ENCODE peak calls at places on chromosomes 12 and 14, in eight cellular contexts. C, E, K, B, F, I, L and T are unnamed samples.

GRCh38 chr12:28583771-28584261 is 393.6 kb downstream of the CCDC91 start:
- DNase-seq in C (no peak), B (peak; percentile 87), L (no peak), K (no peak), F (no peak), I (peak; percentile 40), E (no peak), T (no peak)

GRCh38 chr14:61329478-61330051 is 8.2 kb downstream of the PRKCH start:
- DNase-seq in L (no peak), I (no peak), F (no peak), K (no peak), B (no peak), C (no peak), E (no peak), T (no peak)

GRCh38 chr12:67774983-67775587 is 126.5 kb downstream of the DYRK2 start:
- DNase-seq in L (no peak), B (no peak), K (no peak), I (no peak), C (no peak), F (no peak), E (no peak), T (no peak)

GRCh38 chr14:99991306-99991705 is 73.9 kb upstream of the EVL start:
- DNase-seq in C (no peak), K (no peak), E (no peak), F (no peak), B (no peak), I (no peak), L (no peak), T (no peak)

GRCh38 chr14:91163316-91163715 is 49.4 kb downstream of the DGLUCY start:
- DNase-seq in B (no peak), L (no peak), E (no peak), C (peak; percentile 76), K (no peak), F (no peak), I (no peak), T (no peak)

GRCh38 chr12:131139363-131140068 is 185.8 kb downstream of the ADGRD1 start:
- DNase-seq in I (no peak), E (no peak), C (no peak), F (peak; percentile 57), B (no peak), K (no peak), L (no peak), T (no peak)

GRCh38 chr12:82366182-82366581 is 7.9 kb downstream of the METTL25 start:
- DNase-seq in F (no peak), L (no peak), E (no peak), I (peak; percentile 21), K (no peak), B (no peak), C (no peak), T (no peak)

GRCh38 chr12:44428825-44429224 is 447.3 kb downstream of the NELL2 start:
- DNase-seq in E (no peak), B (no peak), L (no peak), F (no peak), K (no peak), C (no peak), I (peak; percentile 80), T (no peak)

GRCh38 chr12:7542046-7542445 is 38.5 kb upstream of the CD163 start:
- DNase-seq in C (no peak), E (no peak), K (no peak), L (no peak), I (no peak), F (no peak), B (no peak), T (no peak)

GRCh38 chr12:95642583-95642982 is 91.3 kb upstream of the USP44 start:
- DNase-seq in C (no peak), K (no peak), B (no peak), I (no peak), L (no peak), E (no peak), F (no peak), T (no peak)

GRCh38 chr14:65170768-65171251 is 68.5 kb upstream of the MAX start:
- DNase-seq in E (peak; percentile 17), B (no peak), K (no peak), I (peak; percentile 73), C (no peak), L (no peak), F (no peak), T (no peak)

GRCh38 chr12:40970320-40970907 is 217.7 kb upstream of the PDZRN4 start:
- DNase-seq in E (no peak), K (no peak), C (no peak), F (no peak), B (no peak), L (peak; percentile 32), I (peak; percentile 79), T (no peak)

GRCh38 chr14:97074860-97075259 is 277.7 kb downstream of the VRK1 start:
- DNase-seq in I (no peak), L (no peak), C (no peak), K (no peak), F (no peak), B (no peak), E (no peak), T (no peak)

GRCh38 chr12:83866477-83866876 is 1046.1 kb downstream of the SLC6A15 start:
- DNase-seq in K (no peak), B (no peak), F (no peak), C (no peak), L (no peak), E (no peak), I (no peak), T (no peak)

GRCh38 chr12:78787576-78787975 is 77.0 kb upstream of the SYT1 start:
- DNase-seq in B (no peak), F (no peak), C (no peak), E (no peak), K (no peak), I (no peak), L (no peak), T (no peak)

GRCh38 chr14:45743884-45744283 is 490.9 kb upstream of the MIS18BP1 start:
- DNase-seq in B (no peak), I (no peak), L (peak; percentile 22), C (no peak), K (no peak), F (no peak), E (no peak), T (no peak)

GRCh38 chr12:57816855-57817151 is 1.7 kb downstream of the AVIL start:
- DNase-seq in I (no peak), B (peak; percentile 95), L (no peak), E (peak; percentile 46), F (peak; percentile 81), C (no peak), K (no peak), T (no peak)

GRCh38 chr14:70622111-70622712 is 19.5 kb upstream of the TTC9 start:
- DNase-seq in E (peak; percentile 52), B (peak; percentile 9), I (peak; percentile 91), L (peak; percentile 53), C (peak; percentile 66), K (peak; percentile 32), F (no peak), T (no peak)

GRCh38 chr14:92678766-92679165 is 69.7 kb downstream of the LGMN start:
- DNase-seq in L (no peak), E (no peak), F (peak; percentile 55), B (no peak), C (no peak), K (no peak), I (no peak), T (no peak)

GRCh38 chr14:67359319-67359774 is 257 bp downstream of the ATP6V1D start:
- DNase-seq in I (peak; percentile 54), B (no peak), C (no peak), L (no peak), F (peak; percentile 68), E (peak; percentile 24), K (no peak), T (peak; percentile 69)

GRCh38 chr14:65926504-65926903 is 514.0 kb downstream of the FUT8 start:
- DNase-seq in K (no peak), C (no peak), B (no peak), L (no peak), F (no peak), I (peak; percentile 76), E (no peak), T (no peak)

GRCh38 chr12:109336593-109336992 is 11.1 kb upstream of the MYO1H start:
- DNase-seq in I (no peak), B (no peak), C (no peak), E (no peak), F (no peak), L (no peak), K (no peak), T (no peak)
- TF ChIP-seq POLR2AphosphoS5 in I (no peak), B (no peak), C (no peak), E (no peak), F (no peak), L (no peak), K (no peak), T (no peak)

DNA sequence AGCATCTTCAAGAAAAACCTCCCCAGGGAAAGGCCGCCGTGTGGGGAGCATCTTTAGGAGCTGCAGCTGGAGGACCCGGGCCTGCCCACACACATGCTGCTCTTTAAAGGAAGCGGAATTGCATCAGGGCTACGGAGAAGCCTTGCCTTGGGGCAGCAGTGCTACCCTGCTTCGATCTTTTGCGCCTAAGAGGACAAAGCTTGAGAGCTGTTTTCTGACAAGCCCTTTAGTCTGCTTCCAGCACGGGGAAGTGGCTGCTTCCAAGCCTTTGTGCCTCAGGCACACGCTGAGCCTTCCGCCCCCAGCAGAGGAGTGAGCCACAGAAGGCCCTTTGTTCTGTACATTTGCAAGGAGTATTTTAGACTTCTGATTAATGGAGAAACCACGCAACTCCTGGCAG is 31.5 kb downstream of the COA8 start:
- DNase-seq in B (no peak), C (no peak), E (no peak), I (peak; percentile 51), K (no peak), F (peak; percentile 74), L (no peak), T (no peak)
- TF ChIP-seq POLR2AphosphoS5 in B (no peak), C (peak; percentile 16), E (no peak), I (no peak), K (no peak), F (no peak), L (no peak), T (peak; percentile 34)

GRCh38 chr12:54279632-54280400 is at the start of gene CBX5:
- DNase-seq in B (peak; percentile 99), C (peak; percentile 100), F (peak; percentile 100), L (peak; percentile 98), I (peak; percentile 99), E (peak; percentile 99), K (peak; percentile 75), T (peak; percentile 100)

GRCh38 chr12:54286042-54286931 is 5.8 kb downstream of the HNRNPA1 start:
- DNase-seq in E (no peak), F (no peak), B (no peak), C (no peak), I (peak; percentile 15), K (no peak), L (no peak), T (no peak)

GRCh38 chr12:54280401-54281260 is at the start of gene HNRNPA1:
- DNase-seq in L (peak; percentile 100), B (peak; percentile 100), F (peak; percentile 99), C (peak; percentile 96), I (peak; percentile 100), E (peak; percentile 97), K (peak; percentile 73), T (peak; percentile 99)

GRCh38 chr12:54285150-54286041 is 4.9 kb downstream of the HNRNPA1 start:
- DNase-seq in K (no peak), I (no peak), B (no peak), L (no peak), F (no peak), C (no peak), E (no peak), T (no peak)

GRCh38 chr12:54282949-54283593 is 2.5 kb downstream of the HNRNPA1 start:
- DNase-seq in L (no peak), I (no peak), B (peak; percentile 31), K (no peak), E (peak; percentile 43), C (no peak), F (no peak), T (no peak)
- TF ChIP-seq POLR2AphosphoS5 in L (no peak), I (no peak), B (peak; percentile 49), K (no peak), E (no peak), C (no peak), F (no peak), T (no peak)

GRCh38 chr12:63668028-63668799 is at the start of gene DPY19L2:
- DNase-seq in F (peak; percentile 88), K (no peak), E (peak; percentile 36), L (no peak), C (peak; percentile 43), I (peak; percentile 74), B (peak; percentile 6), T (peak; percentile 68)
- TF ChIP-seq POLR2AphosphoS5 in F (no peak), K (no peak), E (no peak), L (no peak), C (no peak), I (peak; percentile 49), B (no peak), T (no peak)